ENCODE peak calls at places on chromosomes 4 and X, in five cellular contexts. T is endothelial cell of umbilical vein, Y is A549, E is sigmoid colon, D is heart left ventricle. J is an unnamed sample.

GRCh38 chr4:153095448-153096204 is 108.6 kb upstream of the TRIM2 start:
- DNase-seq in T (no peak), Y (no peak), E (no peak), D (no peak), J (no peak)

GRCh38 chr4:155667538-155668511 is 1.2 kb downstream of the GUCY1A1 start:
- DNase-seq in T (peak), Y (no peak), E (peak), D (peak), J (peak)

GRCh38 chr4:5708171-5708828 is at the start of gene EVC2:
- DNase-seq in T (peak), Y (peak), E (peak), D (peak), J (peak)

GRCh38 chrX:154735695-154736393 is 15.0 kb downstream of the GAB3 start:
- DNase-seq in T (peak), Y (no peak), E (peak), D (peak), J (peak)

GRCh38 chrX:45621356-45622041 is 420.8 kb upstream of the DIPK2B start:
- DNase-seq in T (peak), Y (no peak), E (no peak), D (no peak), J (no peak)

GRCh38 chr4:14912426-14912825 is 89.9 kb upstream of the CPEB2 start:
- DNase-seq in T (no peak), Y (no peak), E (no peak), D (no peak), J (no peak)

GRCh38 chr4:35052546-35052945 is 1191.8 kb downstream of the ARAP2 start:
- DNase-seq in T (no peak), Y (no peak), E (no peak), D (no peak), J (no peak)

GRCh38 chr4:1337376-1337831 is 9.6 kb upstream of the UVSSA start:
- DNase-seq in T (no peak), Y (no peak), E (no peak), D (no peak), J (no peak)

GRCh38 chr4:167903291-167903721 is 189.0 kb upstream of the ANXA10 start:
- DNase-seq in T (peak), Y (peak), E (no peak), D (no peak), J (no peak)

GRCh38 chr4:147157860-147158701 is 212.4 kb upstream of the TTC29 start:
- DNase-seq in T (peak), Y (peak), E (no peak), D (peak), J (peak)

GRCh38 chrX:68822641-68823410 is 6.0 kb upstream of the EFNB1 start:
- DNase-seq in T (peak), Y (peak), E (no peak), D (peak), J (peak)

GRCh38 chrX:131650637-131651410 is 107.0 kb downstream of the OR13H1 start:
- DNase-seq in T (no peak), Y (no peak), E (no peak), D (no peak), J (no peak)

GRCh38 chr4:83546796-83547195 is 10.9 kb downstream of the GPAT3 start:
- DNase-seq in T (no peak), Y (no peak), E (no peak), D (no peak), J (no peak)

GRCh38 chr4:120056249-120056648 is 10.4 kb downstream of the MAD2L1 start:
- DNase-seq in T (peak), Y (no peak), E (no peak), D (no peak), J (no peak)

GRCh38 chr4:83536649-83537352 is 893 bp downstream of the GPAT3 start:
- DNase-seq in T (no peak), Y (no peak), E (no peak), D (no peak), J (peak)

GRCh38 chrX:15292861-15293260 is 22.6 kb downstream of the ASB11 start:
- DNase-seq in T (peak), Y (no peak), E (no peak), D (no peak), J (no peak)

GRCh38 chrX:74343970-74344622 is 40.1 kb downstream of the ZCCHC13 start:
- DNase-seq in T (peak), Y (peak), E (no peak), D (peak), J (no peak)

GRCh38 chr4:128521634-128522253 is 234.1 kb upstream of the PGRMC2 start:
- DNase-seq in T (peak), Y (peak), E (no peak), D (no peak), J (no peak)

GRCh38 chr4:74362347-74362746 is 2.6 kb upstream of the EREG start:
- DNase-seq in T (no peak), Y (no peak), E (no peak), D (no peak), J (no peak)

GRCh38 chr4:139247241-139247640 is 32.8 kb downstream of the MGARP start:
- DNase-seq in T (no peak), Y (no peak), E (no peak), D (no peak), J (no peak)

GRCh38 chrX:103730147-103730546 is 19.4 kb downstream of the TMEM31 start:
- DNase-seq in T (no peak), Y (no peak), E (no peak), D (no peak), J (no peak)

DNA sequence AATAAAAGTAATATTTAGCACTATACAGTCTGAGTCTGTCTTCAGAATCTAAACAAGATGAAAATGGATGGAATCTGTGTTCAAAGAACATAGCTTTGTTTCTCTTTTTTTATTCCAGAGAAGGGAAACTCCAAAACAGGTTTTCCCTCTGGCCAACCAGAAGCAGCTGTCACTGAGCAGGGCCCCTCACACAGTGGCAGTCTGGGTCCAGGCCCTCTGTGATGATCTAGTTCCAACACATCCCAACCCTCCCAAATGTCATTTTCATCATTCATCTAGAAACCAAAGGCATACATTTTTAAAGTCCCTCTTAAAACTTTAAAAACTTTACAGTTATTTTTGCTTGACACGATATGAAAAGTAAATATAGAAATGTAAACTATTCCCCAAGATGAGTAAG is 70.1 kb downstream of the ATP8A1 start:
- DNase-seq in T (no peak), Y (no peak), E (no peak), D (no peak), J (no peak)
- TF ChIP-seq POLR2A in T (no peak), Y (no peak), E (no peak), D (no peak), J (no peak)

GRCh38 chr4:183098723-183099536 is at the start of gene WWC2:
- DNase-seq in T (peak), Y (peak), E (peak), D (peak), J (peak)

GRCh38 chr4:183096276-183096965 is 2.6 kb upstream of the WWC2 start:
- DNase-seq in T (no peak), Y (no peak), E (no peak), D (no peak), J (no peak)

GRCh38 chr4:183097251-183098079 is 1.6 kb upstream of the WWC2 start:
- DNase-seq in T (no peak), Y (no peak), E (no peak), D (peak), J (peak)

GRCh38 chr4:183099537-183100297 is 660 bp downstream of the WWC2 start:
- DNase-seq in T (peak), Y (peak), E (peak), D (peak), J (peak)

DNA sequence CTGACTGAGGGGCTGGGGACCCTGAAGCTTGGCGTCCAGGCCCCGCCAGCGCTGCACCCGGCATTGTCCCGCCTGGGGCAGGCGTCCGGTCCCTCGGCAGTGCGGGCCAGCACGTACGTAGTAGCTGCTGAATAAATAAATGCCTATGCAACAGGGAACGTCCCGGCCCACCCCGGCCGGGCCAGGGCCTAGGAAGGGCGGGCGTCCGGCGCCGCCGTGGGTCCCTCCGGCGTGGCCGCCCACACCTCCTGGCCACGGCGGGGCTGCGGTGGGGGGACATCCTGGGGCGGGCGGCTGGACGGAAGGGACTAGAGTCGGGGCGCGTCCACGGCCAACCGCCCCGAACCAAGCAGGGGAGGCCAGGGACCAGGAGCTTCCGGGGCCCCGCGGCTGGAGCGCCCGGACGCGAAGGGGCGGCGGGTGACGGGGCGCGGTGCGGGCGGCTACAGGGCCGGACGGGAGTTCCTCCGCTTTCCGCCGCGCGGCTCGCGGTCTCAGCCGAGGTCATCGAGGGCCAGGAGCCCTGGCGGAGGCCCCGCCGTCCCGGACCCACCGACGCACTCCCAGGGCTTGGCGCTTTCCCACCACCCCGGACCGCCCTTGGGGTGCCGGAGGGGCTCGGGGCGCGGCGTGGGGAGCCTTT is 856 bp upstream of the WWC2 start:
- DNase-seq in T (peak), Y (peak), E (peak), D (peak), J (peak)
- TF ChIP-seq POLR2A in T (peak), Y (no peak), E (no peak), D (no peak), J (no peak)

GRCh38 chr4:99043346-99043745 is 45.2 kb downstream of the ADH5 start:
- DNase-seq in T (peak), Y (no peak), E (no peak), D (no peak), J (no peak)
- TF ChIP-seq POLR2A in T (no peak), Y (no peak), E (no peak), D (no peak), J (no peak)

GRCh38 chrX:43654431-43655150 is 1.5 kb upstream of the MAOA start:
- DNase-seq in T (peak), Y (peak), E (peak), D (peak), J (peak)
- TF ChIP-seq POLR2A in T (peak), Y (peak), E (peak), D (no peak), J (peak)

GRCh38 chr4:185399466-185399865 is 2.8 kb downstream of the ANKRD37 start:
- DNase-seq in T (peak), Y (no peak), E (no peak), D (no peak), J (no peak)
- TF ChIP-seq POLR2A in T (no peak), Y (no peak), E (no peak), D (no peak), J (no peak)